ENCODE peak calls at places on chromosome 13, in seven cellular contexts. N is NCI-H1105 treated with DMSO at 0.1 percent for 48 hours; V is GDM1; Y is fibroblast of the aortic adventitia; H is psoas muscle; Z is adrenal gland; W is stimulated activated CD4-positive, alpha-beta T cell treated with anti-CD3 and anti-CD28 coated beads, TNF-alpha, amount 100 ng/mL, for 24 hours. K is an unnamed sample.

GRCh38 chr13:34107814-34108213 is 289.9 kb downstream of the RFC3 start:
- DNase-seq in N (no peak), V (no peak), Y (peak), H (no peak), Z (no peak), W (no peak), K (no peak)

GRCh38 chr13:37446503-37446902 is 152.1 kb downstream of the POSTN start:
- DNase-seq in N (no peak), V (no peak), Y (peak), H (no peak), Z (no peak), W (no peak), K (no peak)

GRCh38 chr13:39418424-39418823 is 184.6 kb downstream of the LHFPL6 start:
- DNase-seq in N (no peak), V (no peak), Y (no peak), H (no peak), Z (no peak), W (no peak), K (no peak)

GRCh38 chr13:106372199-106373160 is 163.0 kb downstream of the EFNB2 start:
- DNase-seq in N (no peak), V (no peak), Y (peak), H (no peak), Z (no peak), W (no peak), K (no peak)

GRCh38 chr13:66520511-66521390 is 709.4 kb downstream of the PCDH9 start:
- DNase-seq in N (no peak), V (no peak), Y (peak), H (no peak), Z (no peak), W (no peak), K (no peak)

GRCh38 chr13:99307648-99308339 is 595 bp upstream of the GPR183 start:
- DNase-seq in N (no peak), V (peak), Y (peak), H (no peak), Z (no peak), W (peak), K (no peak)

GRCh38 chr13:112824429-112824828 is 134.6 kb downstream of the ATP11A start:
- DNase-seq in N (no peak), V (no peak), Y (no peak), H (no peak), Z (no peak), W (no peak), K (no peak)

GRCh38 chr13:113895436-113895835 is 31.6 kb upstream of the GAS6 start:
- DNase-seq in N (no peak), V (no peak), Y (peak), H (no peak), Z (no peak), W (no peak), K (no peak)

GRCh38 chr13:76455960-76456359 is 430.2 kb downstream of the KCTD12 start:
- DNase-seq in N (no peak), V (peak), Y (peak), H (no peak), Z (no peak), W (no peak), K (no peak)

GRCh38 chr13:79776538-79776937 is 295.6 kb downstream of the NDFIP2 start:
- DNase-seq in N (no peak), V (no peak), Y (peak), H (no peak), Z (no peak), W (no peak), K (no peak)

GRCh38 chr13:112007191-112007590 is 59.8 kb upstream of the SOX1 start:
- DNase-seq in N (no peak), V (no peak), Y (no peak), H (no peak), Z (no peak), W (no peak), K (no peak)

GRCh38 chr13:100860866-100861265 is 186.3 kb upstream of the TMTC4 start:
- DNase-seq in N (no peak), V (no peak), Y (no peak), H (no peak), Z (no peak), W (no peak), K (no peak)

GRCh38 chr13:51966186-51966585 is 45.1 kb downstream of the ATP7B start:
- DNase-seq in N (no peak), V (no peak), Y (no peak), H (no peak), Z (no peak), W (no peak), K (no peak)

GRCh38 chr13:33112745-33113144 is 96.5 kb downstream of the KL start:
- DNase-seq in N (no peak), V (no peak), Y (peak), H (no peak), Z (no peak), W (no peak), K (no peak)

GRCh38 chr13:98313938-98314292 is 136.8 kb upstream of the RNF113B start:
- DNase-seq in N (no peak), V (no peak), Y (no peak), H (no peak), Z (no peak), W (no peak), K (no peak)

GRCh38 chr13:33312150-33312908 is 26.8 kb upstream of the STARD13 start:
- DNase-seq in N (no peak), V (no peak), Y (peak), H (no peak), Z (no peak), W (no peak), K (no peak)

GRCh38 chr13:50377726-50378270 is 362.6 kb downstream of the KCNRG start:
- DNase-seq in N (no peak), V (no peak), Y (no peak), H (no peak), Z (no peak), W (no peak), K (no peak)

GRCh38 chr13:32225494-32225931 is 89.7 kb downstream of the ZAR1L start:
- DNase-seq in N (no peak), V (no peak), Y (peak), H (no peak), Z (no peak), W (no peak), K (no peak)

GRCh38 chr13:39419866-39420265 is 183.1 kb downstream of the LHFPL6 start:
- DNase-seq in N (no peak), V (no peak), Y (no peak), H (no peak), Z (no peak), W (no peak), K (no peak)

GRCh38 chr13:51523082-51523518 is 61.2 kb upstream of the WDFY2 start:
- DNase-seq in N (no peak), V (peak), Y (peak), H (no peak), Z (peak), W (no peak), K (no peak)

GRCh38 chr13:85828094-85828684 is 29.0 kb upstream of the SLITRK6 start:
- DNase-seq in N (peak), V (no peak), Y (peak), H (no peak), Z (no peak), W (no peak), K (no peak)

GRCh38 chr13:40442191-40442590 is 224.2 kb downstream of the FOXO1 start:
- DNase-seq in N (no peak), V (no peak), Y (no peak), H (peak), Z (no peak), W (no peak), K (peak)

GRCh38 chr13:37617162-37617561 is 18.6 kb upstream of the POSTN start:
- DNase-seq in N (no peak), V (no peak), Y (peak), H (no peak), Z (no peak), W (no peak), K (no peak)

GRCh38 chr13:33642374-33643065 is 175.4 kb upstream of the RFC3 start:
- DNase-seq in N (no peak), V (no peak), Y (peak), H (peak), Z (no peak), W (no peak), K (peak)

GRCh38 chr13:80486407-80486806 is 145.5 kb upstream of the SPRY2 start:
- DNase-seq in N (no peak), V (peak), Y (no peak), H (no peak), Z (no peak), W (no peak), K (no peak)

GRCh38 chr13:98285852-98286594 is 109.0 kb upstream of the RNF113B start:
- DNase-seq in N (peak), V (no peak), Y (no peak), H (no peak), Z (no peak), W (no peak), K (no peak)

GRCh38 chr13:81480634-81481033 is 1139.7 kb upstream of the SPRY2 start:
- DNase-seq in N (peak), V (no peak), Y (no peak), H (no peak), Z (no peak), W (no peak), K (no peak)

GRCh38 chr13:51158365-51158764 is 47.3 kb upstream of the C13orf42 start:
- DNase-seq in N (no peak), V (no peak), Y (no peak), H (no peak), Z (no peak), W (no peak), K (no peak)

GRCh38 chr13:106520205-106521004 is 15.1 kb downstream of the EFNB2 start:
- DNase-seq in N (peak), V (no peak), Y (peak), H (no peak), Z (no peak), W (no peak), K (no peak)

GRCh38 chr13:52845766-52846566 is 2.5 kb downstream of the PCDH8 start:
- DNase-seq in N (no peak), V (no peak), Y (no peak), H (peak), Z (no peak), W (peak), K (peak)

GRCh38 chr13:34025746-34026145 is 207.8 kb downstream of the RFC3 start:
- DNase-seq in N (no peak), V (no peak), Y (peak), H (no peak), Z (no peak), W (no peak), K (no peak)

GRCh38 chr13:30963794-30964193 is 31.3 kb downstream of the TEX26 start:
- DNase-seq in N (no peak), V (no peak), Y (peak), H (no peak), Z (no peak), W (no peak), K (no peak)

GRCh38 chr13:112928958-112929777 is 39.8 kb upstream of the MCF2L start:
- DNase-seq in N (peak), V (peak), Y (peak), H (no peak), Z (peak), W (no peak), K (no peak)

GRCh38 chr13:97307882-97308624 is 85.9 kb downstream of the MBNL2 start:
- DNase-seq in N (no peak), V (no peak), Y (peak), H (no peak), Z (no peak), W (no peak), K (peak)

GRCh38 chr13:76048675-76049396 is 412.7 kb downstream of the LMO7 start:
- DNase-seq in N (peak), V (no peak), Y (peak), H (no peak), Z (no peak), W (no peak), K (no peak)

GRCh38 chr13:27117158-27117557 is 54.5 kb downstream of the USP12 start:
- DNase-seq in N (no peak), V (no peak), Y (peak), H (no peak), Z (no peak), W (no peak), K (no peak)

GRCh38 chr13:111972261-111972780 is 94.6 kb upstream of the SOX1 start:
- DNase-seq in N (no peak), V (no peak), Y (no peak), H (no peak), Z (no peak), W (no peak), K (no peak)

GRCh38 chr13:37701972-37702371 is 103.4 kb upstream of the POSTN start:
- DNase-seq in N (no peak), V (no peak), Y (peak), H (no peak), Z (no peak), W (no peak), K (no peak)